ENCODE peak calls at places on chromosomes 1 and 21, in five cellular contexts. K, R, A, H and P are unnamed samples.

GRCh38 chr1:110898734-110899457 is 25.9 kb downstream of the CD53 start:
- DNase-seq in K (no peak), H (no peak), R (no peak), A (no peak), P (no peak)

GRCh38 chr1:43267291-43267805 is 2.4 kb upstream of the TMEM125 start:
- DNase-seq in K (peak), R (no peak), H (peak), A (peak), P (no peak)

GRCh38 chr1:2494323-2494693 is 18.2 kb downstream of the PLCH2 start:
- DNase-seq in H (no peak), K (no peak), A (no peak), R (peak), P (no peak)

GRCh38 chr1:212916395-212917133 is 33.8 kb upstream of the VASH2 start:
- DNase-seq in A (no peak), H (no peak), K (peak), R (peak), P (no peak)

GRCh38 chr1:82586473-82586872 is 785.7 kb downstream of the ADGRL2 start:
- DNase-seq in R (no peak), A (no peak), K (no peak), H (no peak), P (no peak)

GRCh38 chr1:66752000-66752592 is at the start of gene DYNLT5:
- DNase-seq in R (no peak), A (no peak), H (peak), K (no peak), P (no peak)

GRCh38 chr1:41045740-41046139 is 24.2 kb upstream of the SLFNL1 start:
- DNase-seq in A (no peak), H (peak), R (peak), K (no peak), P (no peak)

GRCh38 chr1:234500269-234500668 is 21.3 kb upstream of the TARBP1 start:
- DNase-seq in H (no peak), A (no peak), R (peak), K (no peak), P (no peak)

GRCh38 chr1:19064906-19065450 is 108.5 kb upstream of the IFFO2 start:
- DNase-seq in R (no peak), H (no peak), K (no peak), A (no peak), P (no peak)

GRCh38 chr1:17080881-17081280 is 27.0 kb upstream of the SDHB start:
- DNase-seq in R (no peak), A (no peak), K (no peak), H (peak), P (no peak)

GRCh38 chr1:11681071-11681771 is at the start of gene MAD2L2:
- DNase-seq in A (peak), R (peak), K (peak), H (peak), P (peak)

GRCh38 chr1:237817277-237817676 is 73.4 kb downstream of the ZP4 start:
- DNase-seq in H (no peak), A (no peak), R (no peak), K (no peak), P (no peak)

GRCh38 chr21:26124421-26124833 is 46.1 kb downstream of the APP start:
- DNase-seq in R (peak), K (no peak), H (no peak), A (no peak), P (no peak)

GRCh38 chr1:247246325-247247115 is 9.4 kb upstream of the VN1R5 start:
- DNase-seq in H (no peak), A (no peak), K (no peak), R (no peak), P (no peak)

GRCh38 chr1:211474426-211474825 is 17.5 kb downstream of the RD3 start:
- DNase-seq in H (no peak), A (no peak), R (no peak), K (no peak), P (no peak)

GRCh38 chr1:228984646-228985631 is 249.7 kb downstream of the RHOU start:
- DNase-seq in A (no peak), R (no peak), K (no peak), H (no peak), P (no peak)

GRCh38 chr1:227192163-227192562 is 126.1 kb downstream of the CDC42BPA start:
- DNase-seq in R (peak), H (peak), K (peak), A (peak), P (no peak)